ENCODE peak calls at places on chromosomes 2 and 18, in seven cellular contexts. Q is adipocyte, G is NCI-H748 treated with DMSO at 0.1 percent for 48 hours, M is AG10803, H is COLO829, A is memory B cell, D is NCI-H1436. E is an unnamed sample.
A peak's percentile ranks its signal among the peaks of the same experiment; 100 is the strongest.

GRCh38 chr18:32801236-32801635 is 28.4 kb upstream of the KLHL14 start:
- DNase-seq in G (no peak), A (no peak), D (no peak), H (no peak), M (no peak), Q (no peak), E (no peak)

GRCh38 chr2:199602271-199602895 is 144.6 kb upstream of the SATB2 start:
- DNase-seq in H (peak; percentile 68), Q (no peak), G (no peak), M (no peak), D (no peak), A (no peak), E (peak; percentile 71)

GRCh38 chr2:206250041-206250897 is 24.2 kb upstream of the ZDBF2 start:
- DNase-seq in D (no peak), Q (peak; percentile 36), H (no peak), M (peak; percentile 6), G (no peak), A (no peak), E (no peak)

GRCh38 chr2:178865121-178865520 is 57.9 kb upstream of the TTN start:
- DNase-seq in H (no peak), Q (no peak), A (no peak), D (no peak), G (no peak), M (no peak), E (peak; percentile 78)

GRCh38 chr18:13541621-13542519 is 184.5 kb downstream of the FAM210A start:
- DNase-seq in Q (no peak), D (no peak), M (no peak), A (no peak), G (no peak), H (no peak), E (no peak)

GRCh38 chr2:88885275-88885674 is 193.8 kb downstream of the RPIA start:
- DNase-seq in D (no peak), H (no peak), G (no peak), A (no peak), Q (no peak), M (no peak), E (no peak)

GRCh38 chr18:25831226-25831828 is 259.1 kb downstream of the SS18 start:
- DNase-seq in M (no peak), A (no peak), Q (no peak), H (no peak), D (no peak), G (no peak), E (no peak)

GRCh38 chr2:161028581-161028980 is 131.6 kb upstream of the TANK start:
- DNase-seq in Q (no peak), G (no peak), H (no peak), M (no peak), D (no peak), A (no peak), E (no peak)

GRCh38 chr2:147149589-147150245 is 695.1 kb upstream of the ACVR2A start:
- DNase-seq in Q (no peak), D (no peak), H (no peak), A (no peak), M (peak; percentile 69), G (no peak), E (no peak)

GRCh38 chr2:127100261-127101047 is 6.5 kb downstream of the BIN1 start:
- DNase-seq in M (peak; percentile 67), H (no peak), G (no peak), A (no peak), D (no peak), Q (peak; percentile 34), E (no peak)

GRCh38 chr2:56348382-56348781 is 164.6 kb downstream of the CCDC85A start:
- DNase-seq in M (no peak), D (peak; percentile 29), G (no peak), Q (no peak), H (no peak), A (no peak), E (peak; percentile 8)

GRCh38 chr2:144320491-144320890 is 199.4 kb downstream of the ZEB2 start:
- DNase-seq in A (no peak), M (peak; percentile 68), D (no peak), H (peak; percentile 36), Q (peak; percentile 50), G (no peak), E (no peak)

GRCh38 chr2:120442923-120443571 is 97.1 kb downstream of the INHBB start:
- DNase-seq in Q (no peak), A (no peak), H (no peak), G (peak; percentile 9), D (no peak), M (no peak), E (no peak)

GRCh38 chr2:86275384-86275799 is 62.0 kb downstream of the REEP1 start:
- DNase-seq in M (no peak), Q (no peak), H (no peak), A (no peak), G (no peak), D (no peak), E (no peak)

GRCh38 chr18:74731097-74731496 is 133.4 kb downstream of the ZNF407 start:
- DNase-seq in D (no peak), G (no peak), H (no peak), A (no peak), Q (peak; percentile 61), M (peak; percentile 81), E (no peak)

GRCh38 chr2:216596986-216597509 is 36.2 kb upstream of the IGFBP2 start:
- DNase-seq in M (peak; percentile 77), H (peak; percentile 35), D (no peak), G (no peak), Q (peak; percentile 33), A (no peak), E (no peak)